ENCODE peak calls at places on chromosome 16, in five cellular contexts. One of them, this sample, is unnamed.
A peak's percentile ranks its signal among the peaks of the same experiment; 100 is the strongest.

GRCh38 chr16:49440156-49441065 is 66.8 kb downstream of the C16orf78 start:
- DNase-seq in effector memory CD8-positive, alpha-beta T cell: no peak
- DNase-seq in activated T-cell treated with anti-CD3 and anti-CD28 coated beads for 1 hour: no peak
- DNase-seq in epithelial cell of esophagus: no peak
- DNase-seq in bronchial epithelial cell: no peak
- DNase-seq in this sample: no peak

GRCh38 chr16:17647879-17648649 is 177.3 kb upstream of the XYLT1 start:
- DNase-seq in effector memory CD8-positive, alpha-beta T cell: no peak
- DNase-seq in activated T-cell treated with anti-CD3 and anti-CD28 coated beads for 1 hour: no peak
- DNase-seq in epithelial cell of esophagus: no peak
- DNase-seq in bronchial epithelial cell: no peak
- DNase-seq in this sample: no peak

GRCh38 chr16:28279006-28279405 is 13.3 kb upstream of the SBK1 start:
- DNase-seq in effector memory CD8-positive, alpha-beta T cell: no peak
- DNase-seq in activated T-cell treated with anti-CD3 and anti-CD28 coated beads for 1 hour: no peak
- DNase-seq in epithelial cell of esophagus: no peak
- DNase-seq in bronchial epithelial cell: no peak
- DNase-seq in this sample: no peak

GRCh38 chr16:3959148-3959547 is 78.6 kb upstream of the CREBBP start:
- DNase-seq in effector memory CD8-positive, alpha-beta T cell: no peak
- DNase-seq in activated T-cell treated with anti-CD3 and anti-CD28 coated beads for 1 hour: no peak
- DNase-seq in epithelial cell of esophagus: peak; percentile 51
- DNase-seq in bronchial epithelial cell: peak; percentile 67
- DNase-seq in this sample: no peak

GRCh38 chr16:13896543-13897182 is 23.3 kb upstream of the ERCC4 start:
- DNase-seq in effector memory CD8-positive, alpha-beta T cell: no peak
- DNase-seq in activated T-cell treated with anti-CD3 and anti-CD28 coated beads for 1 hour: no peak
- DNase-seq in epithelial cell of esophagus: no peak
- DNase-seq in bronchial epithelial cell: no peak
- DNase-seq in this sample: no peak

GRCh38 chr16:75471723-75472634 is 7.5 kb upstream of the TMEM170A start:
- DNase-seq in effector memory CD8-positive, alpha-beta T cell: peak; percentile 28
- DNase-seq in activated T-cell treated with anti-CD3 and anti-CD28 coated beads for 1 hour: no peak
- DNase-seq in epithelial cell of esophagus: peak; percentile 71
- DNase-seq in bronchial epithelial cell: peak; percentile 59
- DNase-seq in this sample: peak; percentile 75

GRCh38 chr16:67939507-67940435 is 3.1 kb upstream of the PSMB10 start:
- DNase-seq in effector memory CD8-positive, alpha-beta T cell: peak; percentile 10
- DNase-seq in activated T-cell treated with anti-CD3 and anti-CD28 coated beads for 1 hour: peak; percentile 28
- DNase-seq in epithelial cell of esophagus: no peak
- DNase-seq in bronchial epithelial cell: no peak
- DNase-seq in this sample: no peak

GRCh38 chr16:69772560-69773254 is 10.6 kb downstream of the WWP2 start:
- DNase-seq in effector memory CD8-positive, alpha-beta T cell: no peak
- DNase-seq in activated T-cell treated with anti-CD3 and anti-CD28 coated beads for 1 hour: no peak
- DNase-seq in epithelial cell of esophagus: no peak
- DNase-seq in bronchial epithelial cell: no peak
- DNase-seq in this sample: no peak

GRCh38 chr16:87218281-87219055 is 98.7 kb downstream of the C16orf95 start:
- DNase-seq in effector memory CD8-positive, alpha-beta T cell: no peak
- DNase-seq in activated T-cell treated with anti-CD3 and anti-CD28 coated beads for 1 hour: no peak
- DNase-seq in epithelial cell of esophagus: no peak
- DNase-seq in bronchial epithelial cell: no peak
- DNase-seq in this sample: no peak

GRCh38 chr16:50856991-50857390 is 115.1 kb downstream of the CYLD start:
- DNase-seq in effector memory CD8-positive, alpha-beta T cell: no peak
- DNase-seq in activated T-cell treated with anti-CD3 and anti-CD28 coated beads for 1 hour: no peak
- DNase-seq in epithelial cell of esophagus: no peak
- DNase-seq in bronchial epithelial cell: no peak
- DNase-seq in this sample: no peak

GRCh38 chr16:85444879-85445778 is 168.0 kb upstream of the GSE1 start:
- DNase-seq in effector memory CD8-positive, alpha-beta T cell: no peak
- DNase-seq in activated T-cell treated with anti-CD3 and anti-CD28 coated beads for 1 hour: no peak
- DNase-seq in epithelial cell of esophagus: no peak
- DNase-seq in bronchial epithelial cell: no peak
- DNase-seq in this sample: no peak

GRCh38 chr16:47627056-47627455 is 165.9 kb downstream of the PHKB start:
- DNase-seq in effector memory CD8-positive, alpha-beta T cell: no peak
- DNase-seq in activated T-cell treated with anti-CD3 and anti-CD28 coated beads for 1 hour: no peak
- DNase-seq in epithelial cell of esophagus: no peak
- DNase-seq in bronchial epithelial cell: no peak
- DNase-seq in this sample: peak; percentile 64

GRCh38 chr16:50711862-50712567 is 18.6 kb downstream of the NOD2 start:
- DNase-seq in effector memory CD8-positive, alpha-beta T cell: no peak
- DNase-seq in activated T-cell treated with anti-CD3 and anti-CD28 coated beads for 1 hour: no peak
- DNase-seq in epithelial cell of esophagus: no peak
- DNase-seq in bronchial epithelial cell: no peak
- DNase-seq in this sample: no peak